ENCODE peak calls at places on chromosomes 11 and 22, in four cellular contexts. One of them, this sample, is unnamed.
A peak's percentile ranks its signal among the peaks of the same experiment; 100 is the strongest.

GRCh38 chr22:36376265-36376664 is 11.5 kb downstream of the MYH9 start:
- DNase-seq in GM12878: no peak
- DNase-seq in K562: no peak
- DNase-seq in HepG2: no peak
- DNase-seq in this sample: no peak

GRCh38 chr22:20904008-20904979 is 12.9 kb upstream of the CRKL start:
- DNase-seq in K562: peak; percentile 48
- DNase-seq in GM12878: no peak
- DNase-seq in HepG2: peak; percentile 67
- DNase-seq in this sample: no peak

GRCh38 chr11:65059959-65060824 is 1.8 kb upstream of the NAALADL1 start:
- DNase-seq in HepG2: no peak
- DNase-seq in K562: no peak
- DNase-seq in GM12878: no peak
- DNase-seq in this sample: no peak

GRCh38 chr11:16204261-16204660 is 152.1 kb downstream of the SOX6 start:
- DNase-seq in HepG2: peak; percentile 39
- DNase-seq in GM12878: no peak
- DNase-seq in K562: no peak
- DNase-seq in this sample: no peak

GRCh38 chr11:131694526-131695424 is 324.4 kb downstream of the NTM start:
- DNase-seq in K562: peak; percentile 72
- DNase-seq in GM12878: no peak
- DNase-seq in HepG2: peak; percentile 52
- DNase-seq in this sample: peak; percentile 92

GRCh38 chr22:17305076-17305475 is 64.2 kb upstream of the CECR2 start:
- DNase-seq in HepG2: no peak
- DNase-seq in GM12878: no peak
- DNase-seq in K562: no peak
- DNase-seq in this sample: no peak

GRCh38 chr11:38191101-38191500 is 1593.1 kb upstream of the RAG2 start:
- DNase-seq in K562: no peak
- DNase-seq in HepG2: no peak
- DNase-seq in GM12878: no peak
- DNase-seq in this sample: no peak

GRCh38 chr11:126357969-126358762 is 2.7 kb downstream of the ST3GAL4 start:
- DNase-seq in GM12878: no peak
- DNase-seq in HepG2: peak; percentile 28
- DNase-seq in K562: no peak
- DNase-seq in this sample: no peak

GRCh38 chr22:19892249-19892879 is 37.7 kb upstream of the GNB1L start:
- DNase-seq in HepG2: peak; percentile 76
- DNase-seq in K562: peak; percentile 87
- DNase-seq in GM12878: no peak
- DNase-seq in this sample: no peak

GRCh38 chr11:70278994-70279393 is 8.5 kb downstream of the PPFIA1 start:
- DNase-seq in K562: no peak
- DNase-seq in GM12878: no peak
- DNase-seq in HepG2: no peak
- DNase-seq in this sample: no peak

GRCh38 chr11:70282012-70282411 is 11.5 kb downstream of the PPFIA1 start:
- DNase-seq in HepG2: no peak
- DNase-seq in K562: no peak
- DNase-seq in GM12878: no peak
- DNase-seq in this sample: no peak

DNA sequence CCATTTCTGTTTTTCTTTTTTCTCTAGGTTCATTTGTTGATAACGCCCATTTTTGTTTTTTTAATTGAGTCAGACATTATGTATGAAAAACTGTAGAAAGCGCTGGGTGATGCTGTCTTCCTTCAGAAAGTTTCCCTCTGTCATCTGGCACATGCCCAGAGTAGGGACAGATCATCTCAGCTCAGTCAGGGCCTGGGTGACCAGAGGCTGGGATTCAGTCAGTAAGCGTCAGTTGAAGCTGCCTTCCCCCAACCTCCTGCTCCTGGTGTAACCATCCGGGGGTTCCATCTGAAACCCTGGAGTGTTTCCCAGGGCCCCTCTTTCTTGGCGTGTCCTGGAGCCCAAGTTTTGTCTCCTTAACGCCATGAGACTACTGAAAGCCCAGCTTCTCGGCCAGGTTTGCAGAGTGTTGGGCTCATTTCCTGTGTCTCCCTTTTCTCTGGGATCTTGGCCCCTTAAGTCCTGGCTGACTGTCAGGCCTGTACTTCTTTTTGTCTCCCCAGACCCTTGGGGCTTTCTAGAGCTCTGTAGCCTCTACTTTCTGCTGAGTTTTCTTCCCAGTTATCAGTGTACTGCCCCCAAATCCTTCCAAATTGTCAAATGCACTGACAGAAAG is 10.7 kb downstream of the PPFIA1 start:
- DNase-seq in HepG2: no peak
- DNase-seq in K562: no peak
- DNase-seq in GM12878: no peak
- DNase-seq in this sample: no peak
- TF ChIP-seq CREM in HepG2: no peak
- TF ChIP-seq CREM in K562: no peak
- TF ChIP-seq CREM in GM12878: no peak
- TF ChIP-seq CREM in this sample: no peak

DNA sequence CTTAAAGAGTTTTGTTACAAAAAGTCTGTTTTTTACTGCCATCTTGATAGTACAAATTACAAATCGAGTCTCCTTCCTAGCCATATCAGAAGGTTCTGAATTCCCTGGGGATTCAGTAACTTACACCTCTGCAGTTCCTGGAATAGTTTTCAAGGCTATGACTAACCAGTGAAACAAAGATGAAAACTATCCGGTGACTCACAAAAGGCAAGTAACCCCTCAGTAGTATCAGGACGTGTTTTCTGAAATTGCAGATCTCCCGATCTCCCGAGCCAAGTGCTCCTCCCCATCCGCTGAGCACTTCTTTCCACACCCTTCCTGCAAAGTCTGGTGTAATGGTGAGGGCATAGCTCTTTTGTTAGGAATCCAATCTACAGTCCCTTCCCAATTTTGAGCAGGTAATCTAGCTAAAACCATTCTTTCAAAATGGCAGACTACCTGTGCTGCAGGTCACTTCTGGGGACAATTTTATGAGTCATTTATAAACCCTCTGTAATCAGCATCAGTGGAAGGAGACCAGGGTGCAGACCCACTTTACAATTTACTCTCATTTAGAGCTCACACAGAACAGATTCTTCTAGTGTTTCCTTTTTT is 7.7 kb downstream of the E2F8 start:
- DNase-seq in K562: no peak
- DNase-seq in GM12878: no peak
- DNase-seq in HepG2: no peak
- DNase-seq in this sample: no peak
- TF ChIP-seq CREM in K562: no peak
- TF ChIP-seq CREM in GM12878: no peak
- TF ChIP-seq CREM in HepG2: no peak
- TF ChIP-seq CREM in this sample: no peak

DNA sequence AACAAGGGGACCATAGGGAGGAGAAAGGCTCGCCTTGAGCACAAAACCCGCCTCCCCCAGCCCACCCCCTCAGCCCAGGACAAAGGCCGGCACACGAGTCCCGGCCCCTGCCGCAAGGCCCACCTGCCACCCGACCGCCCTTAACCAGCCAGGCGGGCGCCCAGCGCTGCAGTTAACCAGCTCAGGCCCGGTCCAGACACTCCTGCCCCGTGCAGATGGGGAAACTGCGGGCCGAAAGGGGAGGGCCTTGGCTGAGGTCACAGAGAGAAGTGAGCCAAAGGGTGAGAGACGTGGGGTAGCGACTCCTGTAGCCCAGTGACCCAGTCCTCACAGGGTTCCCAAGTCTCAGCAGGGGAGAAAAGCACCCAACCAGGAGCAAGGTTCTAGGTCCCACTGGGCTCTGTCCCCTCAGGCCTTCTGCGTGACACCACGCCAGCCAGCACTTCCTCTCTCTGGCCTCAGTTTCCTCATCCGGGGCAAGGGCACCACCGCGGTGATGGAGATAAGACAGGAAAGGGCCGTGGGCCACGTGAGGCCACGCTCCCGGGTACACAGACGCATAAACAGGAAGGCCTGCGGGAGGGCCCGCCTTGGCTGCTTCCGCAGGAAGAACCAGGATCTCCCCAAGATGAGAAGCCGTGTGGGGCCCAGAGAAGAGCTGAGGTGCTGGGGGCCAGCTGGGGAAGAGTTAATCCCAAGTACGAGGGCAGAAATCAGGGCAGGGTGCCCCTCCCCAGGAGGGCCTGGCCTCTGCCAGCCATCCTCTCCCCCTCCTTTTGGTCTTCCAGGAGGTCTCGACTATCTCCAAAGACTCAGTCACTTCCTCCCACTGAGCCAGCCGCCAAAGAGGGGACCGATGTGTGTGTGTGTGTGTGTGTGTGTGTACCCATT is 1.8 kb downstream of the MFNG start:
- DNase-seq in K562: no peak
- DNase-seq in GM12878: peak; percentile 75
- DNase-seq in HepG2: no peak
- DNase-seq in this sample: no peak
- TF ChIP-seq CREM in K562: no peak
- TF ChIP-seq CREM in GM12878: peak; percentile 82
- TF ChIP-seq CREM in HepG2: no peak
- TF ChIP-seq CREM in this sample: no peak

GRCh38 chr22:48240935-48241230 is 1478.4 kb downstream of the TBC1D22A start:
- DNase-seq in GM12878: no peak
- DNase-seq in K562: no peak
- DNase-seq in HepG2: no peak
- DNase-seq in this sample: no peak
- TF ChIP-seq CREM in GM12878: no peak
- TF ChIP-seq CREM in K562: no peak
- TF ChIP-seq CREM in HepG2: no peak
- TF ChIP-seq CREM in this sample: no peak

GRCh38 chr22:32385681-32386080 is 26.4 kb downstream of the RTCB start:
- DNase-seq in K562: no peak
- DNase-seq in GM12878: no peak
- DNase-seq in HepG2: no peak
- DNase-seq in this sample: no peak

GRCh38 chr22:32395107-32395506 is 16.9 kb downstream of the RTCB start:
- DNase-seq in K562: no peak
- DNase-seq in GM12878: no peak
- DNase-seq in HepG2: no peak
- DNase-seq in this sample: no peak

DNA sequence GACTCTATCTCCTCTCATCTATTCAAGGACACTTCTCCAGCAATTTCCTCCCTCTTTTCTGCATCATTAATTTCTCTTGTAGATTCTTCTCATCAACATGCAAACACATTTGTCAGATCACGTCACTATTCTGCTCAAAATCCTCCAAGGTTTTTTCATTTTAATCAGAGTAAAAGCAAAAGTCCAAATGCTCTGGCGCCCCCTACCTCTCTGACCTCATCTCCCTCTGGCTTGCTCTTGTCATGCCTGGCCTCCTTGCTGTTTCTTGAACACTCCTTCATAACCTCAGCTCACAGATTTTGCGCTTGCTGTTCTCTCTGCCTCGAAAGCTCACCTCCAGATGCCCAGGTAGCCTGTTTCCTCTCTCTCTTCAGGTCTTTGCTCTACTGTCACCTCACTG is 22.4 kb downstream of the RTCB start:
- DNase-seq in GM12878: no peak
- DNase-seq in K562: no peak
- DNase-seq in HepG2: no peak
- DNase-seq in this sample: peak; percentile 40
- TF ChIP-seq CREM in GM12878: no peak
- TF ChIP-seq CREM in K562: no peak
- TF ChIP-seq CREM in HepG2: no peak
- TF ChIP-seq CREM in this sample: no peak

GRCh38 chr11:12884751-12885318 is 124.3 kb upstream of the RASSF10 start:
- DNase-seq in GM12878: no peak
- DNase-seq in K562: no peak
- DNase-seq in HepG2: no peak
- DNase-seq in this sample: no peak
- TF ChIP-seq CREM in GM12878: no peak
- TF ChIP-seq CREM in K562: no peak
- TF ChIP-seq CREM in HepG2: no peak
- TF ChIP-seq CREM in this sample: no peak

DNA sequence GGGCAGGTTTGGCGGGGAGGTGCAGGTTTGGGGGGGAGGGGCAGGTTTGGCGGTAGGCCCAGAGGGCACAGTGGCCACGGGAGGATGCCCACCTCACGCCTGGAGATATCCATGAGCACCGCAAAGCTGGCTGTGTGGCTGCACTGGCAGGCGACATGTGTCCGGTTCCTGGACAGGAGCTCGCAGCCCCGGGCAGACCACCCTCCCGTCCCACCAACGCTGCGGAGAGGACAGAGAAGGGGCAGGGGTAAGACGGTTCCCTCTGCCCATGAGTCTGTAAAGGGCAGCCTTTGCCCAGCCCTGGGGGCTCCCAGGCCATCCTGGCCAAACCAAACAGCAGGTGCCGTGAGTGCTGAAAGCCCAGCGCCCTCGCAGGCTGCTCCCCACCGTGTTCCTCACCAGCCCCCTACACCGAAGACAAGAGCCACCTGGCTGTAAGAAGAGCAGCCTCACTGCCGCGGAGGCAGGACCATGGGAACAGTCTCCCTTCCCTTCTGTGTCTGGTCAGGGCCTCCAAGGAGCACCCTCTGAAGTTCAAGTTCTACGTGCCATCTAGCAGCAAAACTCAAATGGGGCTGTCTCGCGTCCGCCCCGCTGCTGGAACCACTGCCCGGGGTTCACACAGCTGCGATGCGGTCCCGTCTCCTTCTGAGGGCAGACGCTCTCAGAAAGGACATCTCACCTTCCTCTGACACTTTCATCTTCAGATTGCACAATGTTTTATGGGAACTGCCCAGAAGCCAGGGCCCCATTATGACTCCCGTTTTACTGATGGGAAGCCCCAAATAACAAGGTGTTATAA is 43.2 kb downstream of the TRMU start:
- DNase-seq in K562: no peak
- DNase-seq in HepG2: peak; percentile 16
- DNase-seq in GM12878: no peak
- DNase-seq in this sample: no peak
- TF ChIP-seq CREM in K562: no peak
- TF ChIP-seq CREM in HepG2: no peak
- TF ChIP-seq CREM in GM12878: no peak
- TF ChIP-seq CREM in this sample: no peak